ENCODE peak calls at places on chromosomes 12 and 14, in eight cellular contexts. One of them, this sample, is unnamed.

GRCh38 chr14:105061428-105062047 is 3.7 kb downstream of the GPR132 start:
- DNase-seq in stimulated activated CD8-positive, alpha-beta memory T cell treated with anti-CD3 and anti-CD28 coated beads, Interleukin-12 subunit alpha, Interleukin-12 subunit beta, amount 100 ng/mL, for 1 hour: no peak
- DNase-seq in fibroblast of pulmonary artery: no peak
- DNase-seq in pancreas: no peak
- DNase-seq in A549: no peak
- DNase-seq in NB4: peak
- DNase-seq in progenitor cell of endocrine pancreas: no peak
- DNase-seq in amygdala: no peak
- DNase-seq in this sample: peak

GRCh38 chr14:55789442-55789841 is 209.4 kb downstream of the KTN1 start:
- DNase-seq in NB4: no peak
- DNase-seq in stimulated activated CD8-positive, alpha-beta memory T cell treated with anti-CD3 and anti-CD28 coated beads, Interleukin-12 subunit alpha, Interleukin-12 subunit beta, amount 100 ng/mL, for 1 hour: no peak
- DNase-seq in fibroblast of pulmonary artery: peak
- DNase-seq in progenitor cell of endocrine pancreas: no peak
- DNase-seq in pancreas: no peak
- DNase-seq in A549: no peak
- DNase-seq in amygdala: no peak
- DNase-seq in this sample: no peak

GRCh38 chr12:873954-874353 is 75.5 kb downstream of the RAD52 start:
- DNase-seq in pancreas: no peak
- DNase-seq in stimulated activated CD8-positive, alpha-beta memory T cell treated with anti-CD3 and anti-CD28 coated beads, Interleukin-12 subunit alpha, Interleukin-12 subunit beta, amount 100 ng/mL, for 1 hour: no peak
- DNase-seq in fibroblast of pulmonary artery: no peak
- DNase-seq in NB4: no peak
- DNase-seq in amygdala: no peak
- DNase-seq in A549: peak
- DNase-seq in progenitor cell of endocrine pancreas: no peak
- DNase-seq in this sample: no peak

GRCh38 chr14:99513946-99514551 is 32.8 kb downstream of the CCNK start:
- DNase-seq in progenitor cell of endocrine pancreas: no peak
- DNase-seq in fibroblast of pulmonary artery: no peak
- DNase-seq in pancreas: no peak
- DNase-seq in NB4: no peak
- DNase-seq in amygdala: no peak
- DNase-seq in A549: no peak
- DNase-seq in stimulated activated CD8-positive, alpha-beta memory T cell treated with anti-CD3 and anti-CD28 coated beads, Interleukin-12 subunit alpha, Interleukin-12 subunit beta, amount 100 ng/mL, for 1 hour: no peak
- DNase-seq in this sample: no peak

GRCh38 chr12:94488449-94488848 is 28.8 kb upstream of the CEP83 start:
- DNase-seq in fibroblast of pulmonary artery: no peak
- DNase-seq in NB4: peak
- DNase-seq in stimulated activated CD8-positive, alpha-beta memory T cell treated with anti-CD3 and anti-CD28 coated beads, Interleukin-12 subunit alpha, Interleukin-12 subunit beta, amount 100 ng/mL, for 1 hour: no peak
- DNase-seq in pancreas: no peak
- DNase-seq in amygdala: no peak
- DNase-seq in A549: no peak
- DNase-seq in progenitor cell of endocrine pancreas: no peak
- DNase-seq in this sample: no peak

GRCh38 chr12:10196210-10196609 is 16.5 kb upstream of the GABARAPL1 start:
- DNase-seq in A549: no peak
- DNase-seq in NB4: peak
- DNase-seq in fibroblast of pulmonary artery: no peak
- DNase-seq in progenitor cell of endocrine pancreas: no peak
- DNase-seq in stimulated activated CD8-positive, alpha-beta memory T cell treated with anti-CD3 and anti-CD28 coated beads, Interleukin-12 subunit alpha, Interleukin-12 subunit beta, amount 100 ng/mL, for 1 hour: no peak
- DNase-seq in amygdala: no peak
- DNase-seq in pancreas: no peak
- DNase-seq in this sample: no peak

GRCh38 chr12:74365178-74365964 is 172.3 kb upstream of the ATXN7L3B start:
- DNase-seq in pancreas: no peak
- DNase-seq in progenitor cell of endocrine pancreas: no peak
- DNase-seq in fibroblast of pulmonary artery: peak
- DNase-seq in NB4: peak
- DNase-seq in amygdala: peak
- DNase-seq in A549: peak
- DNase-seq in stimulated activated CD8-positive, alpha-beta memory T cell treated with anti-CD3 and anti-CD28 coated beads, Interleukin-12 subunit alpha, Interleukin-12 subunit beta, amount 100 ng/mL, for 1 hour: no peak
- DNase-seq in this sample: no peak

GRCh38 chr12:39931231-39931630 is 174.7 kb downstream of the SLC2A13 start:
- DNase-seq in fibroblast of pulmonary artery: no peak
- DNase-seq in amygdala: no peak
- DNase-seq in progenitor cell of endocrine pancreas: no peak
- DNase-seq in stimulated activated CD8-positive, alpha-beta memory T cell treated with anti-CD3 and anti-CD28 coated beads, Interleukin-12 subunit alpha, Interleukin-12 subunit beta, amount 100 ng/mL, for 1 hour: no peak
- DNase-seq in NB4: no peak
- DNase-seq in A549: no peak
- DNase-seq in pancreas: no peak
- DNase-seq in this sample: no peak

GRCh38 chr12:92736605-92737004 is 33.8 kb downstream of the PLEKHG7 start:
- DNase-seq in NB4: no peak
- DNase-seq in progenitor cell of endocrine pancreas: no peak
- DNase-seq in A549: no peak
- DNase-seq in stimulated activated CD8-positive, alpha-beta memory T cell treated with anti-CD3 and anti-CD28 coated beads, Interleukin-12 subunit alpha, Interleukin-12 subunit beta, amount 100 ng/mL, for 1 hour: no peak
- DNase-seq in pancreas: no peak
- DNase-seq in amygdala: no peak
- DNase-seq in fibroblast of pulmonary artery: no peak
- DNase-seq in this sample: no peak

GRCh38 chr14:21192447-21192822 is 36.6 kb upstream of the OR5AU1 start:
- DNase-seq in fibroblast of pulmonary artery: no peak
- DNase-seq in A549: no peak
- DNase-seq in NB4: no peak
- DNase-seq in progenitor cell of endocrine pancreas: no peak
- DNase-seq in stimulated activated CD8-positive, alpha-beta memory T cell treated with anti-CD3 and anti-CD28 coated beads, Interleukin-12 subunit alpha, Interleukin-12 subunit beta, amount 100 ng/mL, for 1 hour: no peak
- DNase-seq in amygdala: no peak
- DNase-seq in pancreas: no peak
- DNase-seq in this sample: no peak

GRCh38 chr14:58882577-58883018 is 244.8 kb downstream of the DACT1 start:
- DNase-seq in fibroblast of pulmonary artery: peak
- DNase-seq in pancreas: no peak
- DNase-seq in NB4: peak
- DNase-seq in A549: no peak
- DNase-seq in progenitor cell of endocrine pancreas: no peak
- DNase-seq in stimulated activated CD8-positive, alpha-beta memory T cell treated with anti-CD3 and anti-CD28 coated beads, Interleukin-12 subunit alpha, Interleukin-12 subunit beta, amount 100 ng/mL, for 1 hour: no peak
- DNase-seq in amygdala: no peak
- DNase-seq in this sample: no peak

GRCh38 chr12:26119391-26119981 is 5.4 kb downstream of the BHLHE41 start:
- DNase-seq in progenitor cell of endocrine pancreas: no peak
- DNase-seq in amygdala: no peak
- DNase-seq in stimulated activated CD8-positive, alpha-beta memory T cell treated with anti-CD3 and anti-CD28 coated beads, Interleukin-12 subunit alpha, Interleukin-12 subunit beta, amount 100 ng/mL, for 1 hour: no peak
- DNase-seq in A549: peak
- DNase-seq in pancreas: no peak
- DNase-seq in fibroblast of pulmonary artery: peak
- DNase-seq in NB4: peak
- DNase-seq in this sample: no peak

GRCh38 chr12:5565933-5566632 is 134.2 kb downstream of the NTF3 start:
- DNase-seq in progenitor cell of endocrine pancreas: no peak
- DNase-seq in pancreas: no peak
- DNase-seq in amygdala: no peak
- DNase-seq in A549: no peak
- DNase-seq in NB4: no peak
- DNase-seq in stimulated activated CD8-positive, alpha-beta memory T cell treated with anti-CD3 and anti-CD28 coated beads, Interleukin-12 subunit alpha, Interleukin-12 subunit beta, amount 100 ng/mL, for 1 hour: no peak
- DNase-seq in fibroblast of pulmonary artery: no peak
- DNase-seq in this sample: no peak

GRCh38 chr12:6362383-6362782 is 13.0 kb downstream of the SCNN1A start:
- DNase-seq in NB4: no peak
- DNase-seq in pancreas: no peak
- DNase-seq in amygdala: no peak
- DNase-seq in fibroblast of pulmonary artery: no peak
- DNase-seq in stimulated activated CD8-positive, alpha-beta memory T cell treated with anti-CD3 and anti-CD28 coated beads, Interleukin-12 subunit alpha, Interleukin-12 subunit beta, amount 100 ng/mL, for 1 hour: no peak
- DNase-seq in A549: peak
- DNase-seq in progenitor cell of endocrine pancreas: no peak
- DNase-seq in this sample: no peak

GRCh38 chr12:1307796-1308195 is 286.6 kb downstream of the FBXL14 start:
- DNase-seq in amygdala: no peak
- DNase-seq in stimulated activated CD8-positive, alpha-beta memory T cell treated with anti-CD3 and anti-CD28 coated beads, Interleukin-12 subunit alpha, Interleukin-12 subunit beta, amount 100 ng/mL, for 1 hour: no peak
- DNase-seq in NB4: no peak
- DNase-seq in A549: no peak
- DNase-seq in fibroblast of pulmonary artery: no peak
- DNase-seq in progenitor cell of endocrine pancreas: no peak
- DNase-seq in pancreas: no peak
- DNase-seq in this sample: no peak

GRCh38 chr14:54026671-54027070 is 70.0 kb upstream of the BMP4 start:
- DNase-seq in amygdala: no peak
- DNase-seq in progenitor cell of endocrine pancreas: no peak
- DNase-seq in pancreas: no peak
- DNase-seq in stimulated activated CD8-positive, alpha-beta memory T cell treated with anti-CD3 and anti-CD28 coated beads, Interleukin-12 subunit alpha, Interleukin-12 subunit beta, amount 100 ng/mL, for 1 hour: no peak
- DNase-seq in fibroblast of pulmonary artery: no peak
- DNase-seq in NB4: no peak
- DNase-seq in A549: peak
- DNase-seq in this sample: no peak

GRCh38 chr12:59651230-59651920 is 55.5 kb downstream of the SLC16A7 start:
- DNase-seq in NB4: no peak
- DNase-seq in A549: peak
- DNase-seq in pancreas: no peak
- DNase-seq in stimulated activated CD8-positive, alpha-beta memory T cell treated with anti-CD3 and anti-CD28 coated beads, Interleukin-12 subunit alpha, Interleukin-12 subunit beta, amount 100 ng/mL, for 1 hour: no peak
- DNase-seq in progenitor cell of endocrine pancreas: no peak
- DNase-seq in fibroblast of pulmonary artery: peak
- DNase-seq in amygdala: no peak
- DNase-seq in this sample: no peak

GRCh38 chr12:120361506-120362208 is 7.3 kb downstream of the MSI1 start:
- DNase-seq in amygdala: peak
- DNase-seq in NB4: no peak
- DNase-seq in fibroblast of pulmonary artery: peak
- DNase-seq in stimulated activated CD8-positive, alpha-beta memory T cell treated with anti-CD3 and anti-CD28 coated beads, Interleukin-12 subunit alpha, Interleukin-12 subunit beta, amount 100 ng/mL, for 1 hour: no peak
- DNase-seq in A549: no peak
- DNase-seq in progenitor cell of endocrine pancreas: peak
- DNase-seq in pancreas: no peak
- DNase-seq in this sample: no peak

GRCh38 chr12:113983777-113984448 is 17.8 kb upstream of the RBM19 start:
- DNase-seq in A549: no peak
- DNase-seq in progenitor cell of endocrine pancreas: no peak
- DNase-seq in fibroblast of pulmonary artery: no peak
- DNase-seq in amygdala: no peak
- DNase-seq in stimulated activated CD8-positive, alpha-beta memory T cell treated with anti-CD3 and anti-CD28 coated beads, Interleukin-12 subunit alpha, Interleukin-12 subunit beta, amount 100 ng/mL, for 1 hour: no peak
- DNase-seq in NB4: no peak
- DNase-seq in pancreas: no peak
- DNase-seq in this sample: no peak

GRCh38 chr14:37018571-37019240 is 153.7 kb downstream of the SLC25A21 start:
- DNase-seq in NB4: peak
- DNase-seq in pancreas: no peak
- DNase-seq in A549: no peak
- DNase-seq in fibroblast of pulmonary artery: no peak
- DNase-seq in progenitor cell of endocrine pancreas: no peak
- DNase-seq in stimulated activated CD8-positive, alpha-beta memory T cell treated with anti-CD3 and anti-CD28 coated beads, Interleukin-12 subunit alpha, Interleukin-12 subunit beta, amount 100 ng/mL, for 1 hour: no peak
- DNase-seq in amygdala: no peak
- DNase-seq in this sample: no peak

GRCh38 chr12:18373176-18373575 is 111.9 kb downstream of the PIK3C2G start:
- DNase-seq in pancreas: no peak
- DNase-seq in stimulated activated CD8-positive, alpha-beta memory T cell treated with anti-CD3 and anti-CD28 coated beads, Interleukin-12 subunit alpha, Interleukin-12 subunit beta, amount 100 ng/mL, for 1 hour: no peak
- DNase-seq in NB4: no peak
- DNase-seq in fibroblast of pulmonary artery: no peak
- DNase-seq in amygdala: no peak
- DNase-seq in progenitor cell of endocrine pancreas: no peak
- DNase-seq in A549: no peak
- DNase-seq in this sample: no peak

GRCh38 chr12:31117203-31118011 is 43.7 kb downstream of the DDX11 start:
- DNase-seq in NB4: peak
- DNase-seq in stimulated activated CD8-positive, alpha-beta memory T cell treated with anti-CD3 and anti-CD28 coated beads, Interleukin-12 subunit alpha, Interleukin-12 subunit beta, amount 100 ng/mL, for 1 hour: peak
- DNase-seq in amygdala: peak
- DNase-seq in progenitor cell of endocrine pancreas: peak
- DNase-seq in pancreas: peak
- DNase-seq in fibroblast of pulmonary artery: no peak
- DNase-seq in A549: peak
- DNase-seq in this sample: no peak

GRCh38 chr12:76450690-76451089 is 102.5 kb upstream of the BBS10 start:
- DNase-seq in pancreas: no peak
- DNase-seq in stimulated activated CD8-positive, alpha-beta memory T cell treated with anti-CD3 and anti-CD28 coated beads, Interleukin-12 subunit alpha, Interleukin-12 subunit beta, amount 100 ng/mL, for 1 hour: no peak
- DNase-seq in fibroblast of pulmonary artery: peak
- DNase-seq in amygdala: no peak
- DNase-seq in progenitor cell of endocrine pancreas: no peak
- DNase-seq in A549: peak
- DNase-seq in NB4: no peak
- DNase-seq in this sample: no peak

GRCh38 chr14:29927596-29928341 is at the start of gene PRKD1:
- DNase-seq in NB4: no peak
- DNase-seq in pancreas: peak
- DNase-seq in fibroblast of pulmonary artery: peak
- DNase-seq in amygdala: peak
- DNase-seq in stimulated activated CD8-positive, alpha-beta memory T cell treated with anti-CD3 and anti-CD28 coated beads, Interleukin-12 subunit alpha, Interleukin-12 subunit beta, amount 100 ng/mL, for 1 hour: no peak
- DNase-seq in A549: peak
- DNase-seq in progenitor cell of endocrine pancreas: peak
- DNase-seq in this sample: no peak

GRCh38 chr12:122032570-122032969 is 10.9 kb downstream of the BCL7A start:
- DNase-seq in A549: no peak
- DNase-seq in amygdala: no peak
- DNase-seq in NB4: no peak
- DNase-seq in pancreas: no peak
- DNase-seq in progenitor cell of endocrine pancreas: no peak
- DNase-seq in fibroblast of pulmonary artery: no peak
- DNase-seq in stimulated activated CD8-positive, alpha-beta memory T cell treated with anti-CD3 and anti-CD28 coated beads, Interleukin-12 subunit alpha, Interleukin-12 subunit beta, amount 100 ng/mL, for 1 hour: no peak
- DNase-seq in this sample: no peak

GRCh38 chr12:127546721-127547505 is 720.1 kb upstream of the TMEM132C start:
- DNase-seq in NB4: no peak
- DNase-seq in pancreas: no peak
- DNase-seq in progenitor cell of endocrine pancreas: no peak
- DNase-seq in A549: no peak
- DNase-seq in stimulated activated CD8-positive, alpha-beta memory T cell treated with anti-CD3 and anti-CD28 coated beads, Interleukin-12 subunit alpha, Interleukin-12 subunit beta, amount 100 ng/mL, for 1 hour: no peak
- DNase-seq in fibroblast of pulmonary artery: no peak
- DNase-seq in amygdala: no peak
- DNase-seq in this sample: no peak

GRCh38 chr14:71206123-71206522 is 298.9 kb downstream of the PCNX1 start:
- DNase-seq in amygdala: no peak
- DNase-seq in pancreas: no peak
- DNase-seq in fibroblast of pulmonary artery: no peak
- DNase-seq in progenitor cell of endocrine pancreas: no peak
- DNase-seq in stimulated activated CD8-positive, alpha-beta memory T cell treated with anti-CD3 and anti-CD28 coated beads, Interleukin-12 subunit alpha, Interleukin-12 subunit beta, amount 100 ng/mL, for 1 hour: no peak
- DNase-seq in A549: no peak
- DNase-seq in NB4: no peak
- DNase-seq in this sample: no peak

This sample was measured in CMK.